ENCODE peak calls at places on chromosomes 6 and 20, in six cellular contexts. One of them, this sample, is unnamed.

GRCh38 chr20:6698056-6698455 is 69.4 kb upstream of the BMP2 start:
- ATAC-seq in HCT116: peak
- ATAC-seq in omental fat pad: peak
- ATAC-seq in gastroesophageal sphincter: no peak
- ATAC-seq in naive thymus-derived CD8-positive, alpha-beta T cell: no peak
- ATAC-seq in activated CD8-positive, alpha-beta T cell treated with anti-CD3 and anti-CD28 coated beads for 36 hours: no peak
- ATAC-seq in this sample: no peak

GRCh38 chr20:9035129-9035528 is 33.8 kb upstream of the PLCB4 start:
- ATAC-seq in HCT116: peak
- ATAC-seq in omental fat pad: no peak
- ATAC-seq in gastroesophageal sphincter: no peak
- ATAC-seq in naive thymus-derived CD8-positive, alpha-beta T cell: no peak
- ATAC-seq in activated CD8-positive, alpha-beta T cell treated with anti-CD3 and anti-CD28 coated beads for 36 hours: no peak
- ATAC-seq in this sample: peak

GRCh38 chr20:667351-668034 is 8.1 kb downstream of the SCRT2 start:
- ATAC-seq in HCT116: peak
- ATAC-seq in omental fat pad: no peak
- ATAC-seq in gastroesophageal sphincter: no peak
- ATAC-seq in naive thymus-derived CD8-positive, alpha-beta T cell: no peak
- ATAC-seq in activated CD8-positive, alpha-beta T cell treated with anti-CD3 and anti-CD28 coated beads for 36 hours: peak
- ATAC-seq in this sample: peak

GRCh38 chr6:42726026-42726425 is 3.6 kb upstream of the PRPH2 start:
- ATAC-seq in HCT116: no peak
- ATAC-seq in omental fat pad: no peak
- ATAC-seq in gastroesophageal sphincter: no peak
- ATAC-seq in naive thymus-derived CD8-positive, alpha-beta T cell: no peak
- ATAC-seq in activated CD8-positive, alpha-beta T cell treated with anti-CD3 and anti-CD28 coated beads for 36 hours: no peak
- ATAC-seq in this sample: no peak

GRCh38 chr6:132714160-132714559 is 305 bp upstream of the VNN1 start:
- ATAC-seq in HCT116: no peak
- ATAC-seq in omental fat pad: no peak
- ATAC-seq in gastroesophageal sphincter: no peak
- ATAC-seq in naive thymus-derived CD8-positive, alpha-beta T cell: no peak
- ATAC-seq in activated CD8-positive, alpha-beta T cell treated with anti-CD3 and anti-CD28 coated beads for 36 hours: no peak
- ATAC-seq in this sample: no peak

GRCh38 chr6:106051241-106051640 is 34.9 kb upstream of the PRDM1 start:
- ATAC-seq in HCT116: no peak
- ATAC-seq in omental fat pad: no peak
- ATAC-seq in gastroesophageal sphincter: no peak
- ATAC-seq in naive thymus-derived CD8-positive, alpha-beta T cell: no peak
- ATAC-seq in activated CD8-positive, alpha-beta T cell treated with anti-CD3 and anti-CD28 coated beads for 36 hours: no peak
- ATAC-seq in this sample: no peak

GRCh38 chr20:63652192-63652980 is 838 bp downstream of the STMN3 start:
- ATAC-seq in HCT116: peak
- ATAC-seq in omental fat pad: peak
- ATAC-seq in gastroesophageal sphincter: peak
- ATAC-seq in naive thymus-derived CD8-positive, alpha-beta T cell: peak
- ATAC-seq in activated CD8-positive, alpha-beta T cell treated with anti-CD3 and anti-CD28 coated beads for 36 hours: peak
- ATAC-seq in this sample: peak

GRCh38 chr20:17761612-17762011 is 61.8 kb downstream of the BANF2 start:
- ATAC-seq in HCT116: peak
- ATAC-seq in omental fat pad: no peak
- ATAC-seq in gastroesophageal sphincter: no peak
- ATAC-seq in naive thymus-derived CD8-positive, alpha-beta T cell: no peak
- ATAC-seq in activated CD8-positive, alpha-beta T cell treated with anti-CD3 and anti-CD28 coated beads for 36 hours: peak
- ATAC-seq in this sample: peak

GRCh38 chr20:46306743-46307138 is 1.6 kb downstream of the CDH22 start:
- ATAC-seq in HCT116: peak
- ATAC-seq in omental fat pad: no peak
- ATAC-seq in gastroesophageal sphincter: no peak
- ATAC-seq in naive thymus-derived CD8-positive, alpha-beta T cell: no peak
- ATAC-seq in activated CD8-positive, alpha-beta T cell treated with anti-CD3 and anti-CD28 coated beads for 36 hours: no peak
- ATAC-seq in this sample: peak

GRCh38 chr6:24710519-24711303 is 8.2 kb downstream of the C6orf62 start:
- ATAC-seq in HCT116: no peak
- ATAC-seq in omental fat pad: no peak
- ATAC-seq in gastroesophageal sphincter: no peak
- ATAC-seq in naive thymus-derived CD8-positive, alpha-beta T cell: peak
- ATAC-seq in activated CD8-positive, alpha-beta T cell treated with anti-CD3 and anti-CD28 coated beads for 36 hours: no peak
- ATAC-seq in this sample: no peak

GRCh38 chr20:4060054-4060795 is 44.9 kb upstream of the RNF24 start:
- ATAC-seq in HCT116: no peak
- ATAC-seq in omental fat pad: no peak
- ATAC-seq in gastroesophageal sphincter: peak
- ATAC-seq in naive thymus-derived CD8-positive, alpha-beta T cell: no peak
- ATAC-seq in activated CD8-positive, alpha-beta T cell treated with anti-CD3 and anti-CD28 coated beads for 36 hours: no peak
- ATAC-seq in this sample: no peak

GRCh38 chr6:159929819-159930218 is 39.0 kb downstream of the MAS1 start:
- ATAC-seq in HCT116: no peak
- ATAC-seq in omental fat pad: no peak
- ATAC-seq in gastroesophageal sphincter: no peak
- ATAC-seq in naive thymus-derived CD8-positive, alpha-beta T cell: peak
- ATAC-seq in activated CD8-positive, alpha-beta T cell treated with anti-CD3 and anti-CD28 coated beads for 36 hours: peak
- ATAC-seq in this sample: no peak

GRCh38 chr6:143023695-143024094 is 37.0 kb upstream of the AIG1 start:
- ATAC-seq in HCT116: no peak
- ATAC-seq in omental fat pad: no peak
- ATAC-seq in gastroesophageal sphincter: no peak
- ATAC-seq in naive thymus-derived CD8-positive, alpha-beta T cell: no peak
- ATAC-seq in activated CD8-positive, alpha-beta T cell treated with anti-CD3 and anti-CD28 coated beads for 36 hours: no peak
- ATAC-seq in this sample: no peak

This sample was measured in SK-N-SH treated with all-trans-retinoic acid at 6 μM for 48 hours.